ENCODE peak calls at places on chromosomes 16 and 17, in five cellular contexts. A is CD8-positive, alpha-beta memory T cell; T is left ventricle myocardium inferior; Q is adipocyte; B is effector memory CD4-positive, alpha-beta T cell. K is an unnamed sample. For H3K4me1, the result is how much of the 10 kb centered on the place peaks cover.

GRCh38 chr16:28609631-28610594 is at the start of gene SULT1A1:
- DNase-seq in A (no peak), T (peak), Q (no peak), B (no peak), K (no peak)

GRCh38 chr17:66281671-66282369 is 20.6 kb upstream of the PRKCA start:
- DNase-seq in A (no peak), T (no peak), Q (no peak), B (no peak), K (no peak)

GRCh38 chr16:52407778-52408177 is 139.2 kb downstream of the TOX3 start:
- DNase-seq in A (no peak), T (no peak), Q (no peak), B (no peak), K (no peak)

GRCh38 chr17:29368926-29369325 is 21.2 kb upstream of the TAOK1 start:
- DNase-seq in A (no peak), T (peak), Q (peak), B (no peak), K (no peak)

GRCh38 chr17:79864147-79864546 is 24.9 kb upstream of the CBX4 start:
- DNase-seq in A (no peak), T (no peak), Q (no peak), B (no peak), K (no peak)

GRCh38 chr17:69059458-69060205 is 1.1 kb downstream of the ABCA9 start:
- DNase-seq in A (no peak), T (no peak), Q (no peak), B (no peak), K (no peak)

GRCh38 chr17:45755050-45755449 is 29.1 kb upstream of the CRHR1 start:
- DNase-seq in A (no peak), T (no peak), Q (no peak), B (no peak), K (no peak)

GRCh38 chr17:17749921-17750320 is 68.7 kb downstream of the RAI1 start:
- DNase-seq in A (peak), T (no peak), Q (peak), B (peak), K (peak)

GRCh38 chr16:57186630-57187507 is 740 bp downstream of the RSPRY1 start:
- DNase-seq in A (no peak), T (no peak), Q (peak), B (no peak), K (peak)

GRCh38 chr16:47565454-47565853 is 104.3 kb downstream of the PHKB start:
- DNase-seq in A (no peak), T (peak), Q (no peak), B (no peak), K (no peak)

GRCh38 chr17:75864448-75864871 is 9.3 kb upstream of the WBP2 start:
- DNase-seq in A (peak), T (peak), Q (peak), B (peak), K (peak)

GRCh38 chr17:7019839-7020519 is 2.9 kb upstream of the BCL6B start:
- DNase-seq in A (no peak), T (no peak), Q (peak), B (no peak), K (no peak)

GRCh38 chr16:84408314-84408690 is 40.0 kb downstream of the ATP2C2 start:
- DNase-seq in A (no peak), T (no peak), Q (no peak), B (no peak), K (no peak)

GRCh38 chr16:27826893-27827289 is 236.6 kb downstream of the GSG1L start:
- DNase-seq in A (no peak), T (no peak), Q (no peak), B (no peak), K (no peak)

GRCh38 chr16:78105517-78105916 is 6.1 kb downstream of the WWOX start:
- DNase-seq in A (no peak), T (no peak), Q (no peak), B (no peak), K (no peak)

GRCh38 chr17:80080081-80080480 is 21.3 kb upstream of the GAA start:
- DNase-seq in A (no peak), T (no peak), Q (peak), B (no peak), K (no peak)

GRCh38 chr16:17556276-17557052 is 85.7 kb upstream of the XYLT1 start:
- DNase-seq in A (no peak), T (no peak), Q (peak), B (no peak), K (no peak)

GRCh38 chr16:30786936-30787612 is at the start of gene ZNF629:
- DNase-seq in A (no peak), T (peak), Q (peak), B (no peak), K (no peak)

GRCh38 chr16:53358884-53359283 is 75.4 kb upstream of the RBL2 start:
- DNase-seq in A (no peak), T (no peak), Q (no peak), B (no peak), K (no peak)

GRCh38 chr17:1110844-1111598 is 68.8 kb downstream of the ABR start:
- DNase-seq in A (no peak), T (peak), Q (peak), B (no peak), K (no peak)

GRCh38 chr17:5584383-5584951 is at the start of gene NLRP1:
- DNase-seq in A (peak), T (peak), Q (peak), B (peak), K (peak)

GRCh38 chr17:71975331-71975801 is 145.5 kb upstream of the SOX9 start:
- DNase-seq in A (no peak), T (peak), Q (peak), B (no peak), K (no peak)

GRCh38 chr17:4795168-4795567 is 796 bp upstream of the PSMB6 start:
- DNase-seq in A (no peak), T (no peak), Q (no peak), B (no peak), K (no peak)

GRCh38 chr17:57552114-57552601 is 192.9 kb downstream of the CCDC182 start:
- DNase-seq in A (no peak), T (no peak), Q (no peak), B (no peak), K (peak)

GRCh38 chr16:5865231-5865630 is 767.6 kb upstream of the EEF2KMT start:
- DNase-seq in A (no peak), T (no peak), Q (no peak), B (no peak), K (no peak)

GRCh38 chr16:4404247-4404966 is 12.0 kb downstream of the CORO7 start:
- DNase-seq in A (no peak), T (peak), Q (peak), B (no peak), K (no peak)

GRCh38 chr16:87178177-87178863 is 138.9 kb downstream of the C16orf95 start:
- DNase-seq in A (no peak), T (no peak), Q (no peak), B (no peak), K (no peak)

GRCh38 chr16:19829844-19830703 is 54.6 kb downstream of the GPRC5B start:
- DNase-seq in A (no peak), T (no peak), Q (no peak), B (no peak), K (no peak)

GRCh38 chr17:41692722-41693521 is 4.2 kb downstream of the EIF1 start:
- DNase-seq in A (no peak), T (no peak), Q (peak), B (no peak), K (peak)

GRCh38 chr17:14725729-14726128 is 424.8 kb downstream of the HS3ST3B1 start:
- DNase-seq in A (no peak), T (no peak), Q (no peak), B (no peak), K (no peak)

GRCh38 chr17:45311762-45312476 is 4.9 kb downstream of the MAP3K14 start:
- DNase-seq in A (peak), T (peak), Q (no peak), B (peak), K (peak)

GRCh38 chr16:67150058-67150832 is 553 bp downstream of the B3GNT9 start:
- DNase-seq in A (no peak), T (peak), Q (peak), B (no peak), K (no peak)

GRCh38 chr17:30380643-30381419 is 2.1 kb downstream of the CPD start:
- DNase-seq in A (no peak), T (no peak), Q (peak), B (no peak), K (no peak)
- H3K4me1 ChIP-seq in A (under half), T (half or more), Q (half or more), B (under half), K (under half)

DNA sequence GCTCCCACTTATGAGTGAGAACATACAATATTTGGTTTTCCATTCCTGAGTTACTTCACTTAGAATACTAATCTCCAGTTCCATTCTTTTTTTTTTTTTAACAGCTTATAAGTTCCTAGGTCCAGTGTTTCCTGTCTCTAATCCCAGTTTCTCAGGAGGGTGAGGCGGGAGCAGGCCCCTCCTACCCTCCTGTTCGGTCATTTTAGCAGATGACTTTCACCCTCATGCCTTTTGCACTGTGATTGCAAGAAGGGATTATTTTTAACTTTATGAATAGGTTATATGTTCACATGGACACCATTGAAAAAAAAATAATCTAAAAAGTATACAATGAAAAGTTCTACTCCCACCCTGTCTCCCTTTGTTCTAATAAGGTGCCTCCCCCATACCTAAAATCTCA is 47.6 kb downstream of the CDH1 start:
- DNase-seq in A (no peak), T (no peak), Q (no peak), B (no peak), K (no peak)
- H3K4me1 ChIP-seq in A (under half), T (under half), Q (under half), B (under half), K (under half)

DNA sequence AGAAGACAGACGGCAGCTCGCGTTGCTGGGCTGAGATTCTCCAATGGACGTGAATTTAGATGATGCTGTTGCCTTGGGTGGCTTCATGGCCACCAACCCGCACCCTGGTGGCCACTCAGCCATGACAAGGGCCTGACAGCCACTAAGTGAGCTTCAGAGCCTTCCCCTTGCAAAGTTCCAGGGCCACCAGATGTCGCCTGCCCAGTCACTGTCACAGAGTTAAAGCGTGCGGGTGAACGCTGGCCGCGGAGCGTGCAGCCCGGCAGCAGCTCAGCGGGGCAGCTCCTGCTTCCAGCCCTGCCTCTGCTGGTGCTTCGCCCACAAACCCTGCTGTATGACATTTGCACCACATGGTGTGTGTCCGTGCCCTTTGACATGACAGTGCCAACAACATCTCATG is 13.3 kb upstream of the KREMEN2 start:
- DNase-seq in A (no peak), T (no peak), Q (no peak), B (no peak), K (no peak)
- H3K4me1 ChIP-seq in A (under half), T (under half), Q (under half), B (under half), K (under half)

DNA sequence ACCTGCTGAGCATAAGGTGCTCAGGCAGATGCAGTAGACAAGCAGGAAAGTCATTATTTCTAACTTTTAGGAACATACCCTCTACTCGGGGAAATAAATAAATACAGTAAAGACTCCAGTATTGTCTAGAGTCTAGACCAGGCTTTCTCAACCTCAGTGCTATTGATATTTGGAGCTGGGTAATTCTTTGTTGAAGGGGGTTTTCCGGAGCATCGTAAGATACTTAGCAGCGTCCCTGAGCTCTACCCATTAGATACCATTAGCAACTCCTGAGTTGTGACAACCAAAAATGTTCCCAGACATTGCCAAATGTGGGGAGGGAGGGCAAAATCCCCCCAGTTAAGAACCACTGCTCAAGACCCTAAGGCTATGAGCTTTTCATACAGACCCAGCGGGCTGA is 21.1 kb downstream of the EPOP start:
- DNase-seq in A (no peak), T (no peak), Q (no peak), B (no peak), K (no peak)
- H3K4me1 ChIP-seq in A (under half), T (under half), Q (under half), B (under half), K (under half)

GRCh38 chr17:20270336-20270735 is 197.0 kb downstream of the LGALS9B start:
- DNase-seq in A (no peak), T (no peak), Q (no peak), B (no peak), K (no peak)

GRCh38 chr17:20266806-20267458 is 200.4 kb downstream of the LGALS9B start:
- DNase-seq in A (no peak), T (no peak), Q (peak), B (no peak), K (no peak)

GRCh38 chr17:20264996-20265395 is 202.3 kb downstream of the LGALS9B start:
- DNase-seq in A (no peak), T (no peak), Q (no peak), B (no peak), K (no peak)

GRCh38 chr17:20268700-20269475 is 198.5 kb downstream of the LGALS9B start:
- DNase-seq in A (no peak), T (no peak), Q (no peak), B (no peak), K (no peak)

GRCh38 chr17:20267459-20267842 is 199.9 kb downstream of the LGALS9B start:
- DNase-seq in A (peak), T (no peak), Q (no peak), B (peak), K (peak)
- H3K4me1 ChIP-seq in A (half or more), T (under half), Q (under half), B (under half), K (under half)

GRCh38 chr17:27490391-27490790 is 34.1 kb downstream of the KSR1 start:
- DNase-seq in A (no peak), T (no peak), Q (no peak), B (no peak), K (no peak)
- H3K4me1 ChIP-seq in A (under half), T (half or more), Q (under half), B (under half), K (under half)

K was measured in CD4-positive, CD25-positive, alpha-beta regulatory T cell.